ENCODE peak calls at places on chromosomes 4 and X, in four cellular contexts. R is naive thymus-derived CD4-positive, alpha-beta T cell; P is upper lobe of right lung; Y is aorta. K is an unnamed sample. For H3K36me3, the result is how much of the 10 kb centered on the place peaks cover.

GRCh38 chr4:6962211-6963041 is 52.8 kb downstream of the TBC1D14 start:
- DNase-seq in P (no peak), Y (no peak), R (no peak), K (no peak)

GRCh38 chr4:102174800-102175199 is 170.5 kb downstream of the SLC39A8 start:
- DNase-seq in Y (no peak), R (no peak), P (no peak), K (no peak)

GRCh38 chrX:10557166-10557565 is 63.2 kb downstream of the MID1 start:
- DNase-seq in Y (no peak), P (no peak), R (no peak), K (no peak)

GRCh38 chr4:165909947-165910346 is 36.9 kb downstream of the TLL1 start:
- DNase-seq in P (no peak), R (no peak), Y (no peak), K (no peak)

GRCh38 chrX:10633722-10634121 is 13.3 kb upstream of the MID1 start:
- DNase-seq in R (no peak), Y (no peak), P (no peak), K (peak)

GRCh38 chr4:118286685-118287084 is 66.1 kb downstream of the PRSS12 start:
- DNase-seq in P (no peak), Y (no peak), R (no peak), K (no peak)

GRCh38 chr4:69831646-69832325 is 28.2 kb downstream of the SULT1E1 start:
- DNase-seq in P (no peak), Y (no peak), R (no peak), K (no peak)

GRCh38 chr4:96347582-96347981 is 507.7 kb downstream of the PDHA2 start:
- DNase-seq in P (no peak), Y (no peak), R (no peak), K (no peak)

GRCh38 chr4:15396157-15396800 is 31.6 kb upstream of the C1QTNF7 start:
- DNase-seq in P (no peak), Y (no peak), R (no peak), K (no peak)

GRCh38 chr4:101191302-101192098 is 155.8 kb downstream of the PPP3CA start:
- DNase-seq in P (peak), Y (peak), R (no peak), K (peak)

GRCh38 chr4:169907705-169908104 is 118.5 kb downstream of the MFAP3L start:
- DNase-seq in R (no peak), P (no peak), Y (no peak), K (no peak)

GRCh38 chrX:40140706-40141499 is 43.1 kb upstream of the BCOR start:
- DNase-seq in R (no peak), Y (peak), P (peak), K (peak)

GRCh38 chr4:88415982-88416381 is 37.3 kb downstream of the HERC6 start:
- DNase-seq in R (no peak), P (no peak), Y (no peak), K (no peak)

GRCh38 chr4:8228319-8229250 is 29.5 kb downstream of the SH3TC1 start:
- DNase-seq in P (peak), R (peak), Y (no peak), K (peak)
- H3K27ac ChIP-seq in P (no peak), R (peak), Y (no peak), K (no peak)

DNA sequence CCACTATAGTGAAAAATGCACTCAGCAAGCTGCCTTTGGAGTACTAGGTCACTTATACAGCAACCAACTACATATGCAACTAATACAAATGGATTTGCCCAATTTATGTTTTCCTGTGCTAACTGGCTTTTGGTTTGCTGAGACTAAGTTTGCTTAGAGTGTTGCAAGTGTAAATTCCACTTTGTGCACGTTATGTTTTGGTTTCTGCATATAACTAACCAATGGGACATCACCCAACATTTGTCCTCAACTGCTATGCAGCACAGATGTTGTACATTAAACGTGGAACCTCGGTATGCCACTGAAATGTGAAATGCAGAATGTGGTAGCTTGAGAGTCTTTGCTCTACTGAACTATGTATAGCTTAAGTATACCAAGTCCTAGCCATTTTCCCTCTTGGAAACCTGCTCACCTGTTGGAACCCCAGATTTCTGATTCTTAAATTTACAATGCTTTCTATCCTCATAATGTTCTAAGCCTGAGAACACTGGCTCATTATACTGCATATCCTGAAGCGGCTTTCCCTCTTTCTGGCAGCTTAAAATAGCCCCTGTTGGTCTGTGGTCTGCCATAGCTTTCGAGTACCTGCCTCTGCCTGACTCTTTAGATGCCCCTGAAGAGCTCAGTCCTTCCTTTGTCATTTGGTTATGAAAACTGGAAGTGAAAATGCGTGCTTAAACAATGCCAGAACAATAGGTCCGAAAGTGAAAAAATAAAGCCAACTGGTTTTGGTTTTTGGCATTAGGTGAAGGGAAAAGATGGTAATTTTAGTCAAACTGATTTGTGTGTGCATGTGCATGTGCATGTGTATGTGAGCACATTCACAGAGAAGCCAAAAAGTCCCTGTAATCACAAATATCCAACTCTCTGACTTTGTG is 158.0 kb downstream of the SH2D1A start:
- DNase-seq in R (no peak), P (no peak), Y (no peak), K (no peak)
- H3K4me3 ChIP-seq in R (no peak), P (no peak), Y (no peak), K (no peak)

DNA sequence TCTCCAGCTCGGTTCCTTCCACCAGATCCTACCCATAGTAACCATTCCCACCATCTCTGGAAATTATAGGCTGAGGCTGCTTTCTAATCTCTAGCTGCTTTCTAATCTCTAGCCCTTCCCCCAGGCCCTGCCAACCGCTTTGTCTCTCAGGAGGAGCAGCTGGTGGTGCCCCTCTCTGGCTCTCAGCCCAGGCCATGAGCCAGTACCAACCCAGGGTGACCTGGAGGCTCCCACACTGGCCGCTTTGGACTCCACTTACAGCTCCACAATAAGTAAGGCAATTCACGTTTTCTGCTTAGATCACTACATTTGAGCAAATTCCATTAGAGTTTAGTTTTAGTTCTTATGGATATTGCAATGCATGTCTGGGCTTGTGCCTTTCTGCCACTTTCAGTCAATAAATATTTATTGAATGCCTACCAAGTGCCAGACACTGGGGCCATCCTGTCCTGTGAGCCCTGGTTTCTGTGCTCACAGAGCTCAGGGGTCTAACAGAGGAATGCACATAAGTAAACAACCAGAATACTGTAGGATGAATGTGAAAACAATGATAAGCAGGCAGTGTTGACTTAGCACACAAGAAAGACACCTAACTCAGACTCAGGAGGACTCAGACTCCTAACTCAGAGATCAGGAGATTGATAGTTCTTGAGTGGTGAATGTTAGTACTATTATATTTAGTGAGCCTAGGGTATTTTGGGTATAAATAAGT is 38.9 kb downstream of the SMC1A start:
- DNase-seq in Y (no peak), R (no peak), P (no peak), K (no peak)
- H3K36me3 ChIP-seq in Y (under half), R (under half), P (half or more), K (under half)

GRCh38 chrX:65697173-65697572 is 29.7 kb downstream of the MSN start:
- DNase-seq in Y (no peak), P (no peak), R (no peak), K (no peak)

GRCh38 chrX:65695849-65696248 is 28.4 kb downstream of the MSN start:
- DNase-seq in P (no peak), Y (no peak), R (no peak), K (no peak)

GRCh38 chrX:65697915-65698796 is 30.7 kb downstream of the MSN start:
- DNase-seq in R (peak), P (peak), Y (no peak), K (no peak)

GRCh38 chrX:65696613-65697012 is 29.2 kb downstream of the MSN start:
- DNase-seq in Y (no peak), P (no peak), R (no peak), K (no peak)
- H3K27ac ChIP-seq in Y (peak), P (peak), R (peak), K (peak)

GRCh38 chr4:168633071-168633470 is 136.2 kb downstream of the PALLD start:
- DNase-seq in Y (no peak), P (no peak), R (no peak), K (no peak)
- H3K4me3 ChIP-seq in Y (peak), P (peak), R (no peak), K (peak)

K was measured in uterus.